ENCODE peak calls at places on chromosome 6, in five cellular contexts. P is activated naive CD4-positive, alpha-beta T cell treated with anti-CD3 and anti-CD28 coated beads, Interleukin-2, amount 10 ng/mL, durations not matched to agents 7 days and 5 days; C is stimulated activated CD4-positive, alpha-beta T cell treated with anti-CD3 and anti-CD28 coated beads, Interleukin-15, amount 100 ng/mL, for 1 hour; Y is neural progenitor cell; B is GM04504. J is an unnamed sample.

GRCh38 chr6:150711584-150712501 is 112.2 kb downstream of the PLEKHG1 start:
- DNase-seq in C (no peak), P (no peak), B (no peak), Y (no peak), J (no peak)

GRCh38 chr6:152257581-152257980 is 379.6 kb downstream of the SYNE1 start:
- DNase-seq in Y (no peak), P (no peak), C (no peak), B (no peak), J (no peak)

GRCh38 chr6:26017567-26017966 is 55.0 kb downstream of the TRIM38 start:
- DNase-seq in C (peak), Y (no peak), P (peak), B (peak), J (no peak)

GRCh38 chr6:6758915-6759654 is 170.6 kb downstream of the LY86 start:
- DNase-seq in Y (peak), C (no peak), P (peak), B (no peak), J (no peak)

GRCh38 chr6:159169557-159170332 is 545 bp downstream of the FNDC1 start:
- DNase-seq in Y (peak), B (no peak), P (peak), C (no peak), J (no peak)

GRCh38 chr6:112113371-112113770 is 26.0 kb downstream of the FAM229B start:
- DNase-seq in C (no peak), P (no peak), B (no peak), Y (no peak), J (no peak)

GRCh38 chr6:143545976-143546547 is 34.5 kb upstream of the FUCA2 start:
- DNase-seq in P (no peak), B (no peak), Y (no peak), C (no peak), J (no peak)

GRCh38 chr6:137240168-137240567 is 21.0 kb upstream of the IFNGR1 start:
- DNase-seq in C (no peak), Y (no peak), P (no peak), B (peak), J (no peak)

GRCh38 chr6:37110455-37111155 is 59.3 kb upstream of the PIM1 start:
- DNase-seq in B (no peak), Y (no peak), P (no peak), C (no peak), J (no peak)

GRCh38 chr6:108560463-108561308 is at the start of gene FOXO3:
- DNase-seq in P (peak), B (peak), Y (peak), C (peak), J (peak)

GRCh38 chr6:47242483-47243386 is 67.0 kb downstream of the TNFRSF21 start:
- DNase-seq in P (peak), B (peak), C (peak), Y (peak), J (peak)

J was measured in stimulated activated CD8-positive, alpha-beta memory T cell treated with anti-CD3 and anti-CD28 coated beads, Interleukin-15, amount 100 ng/mL, for 1 hour.